ENCODE peak calls at places on chromosomes 2 and 18, in eight cellular contexts. V is GM23248, F is heart right ventricle, H is breast epithelium, G is IMR-90, Y is Panc1, J is fibroblast of lung, R is mesenchymal stem cell. X is an unnamed sample.

GRCh38 chr2:144460981-144461766 is 58.7 kb downstream of the ZEB2 start:
- DNase-seq in V (peak), F (peak), H (no peak), G (peak), Y (no peak), J (peak), R (no peak), X (no peak)

GRCh38 chr2:102190425-102191107 is 3.7 kb downstream of the IL1RL2 start:
- DNase-seq in V (no peak), F (no peak), H (no peak), G (no peak), Y (no peak), J (no peak), R (no peak), X (no peak)

GRCh38 chr18:3649135-3649558 is 199.2 kb downstream of the TGIF1 start:
- DNase-seq in V (no peak), F (no peak), H (no peak), G (peak), Y (no peak), J (peak), R (peak), X (no peak)

GRCh38 chr18:79403723-79404566 is 8.2 kb downstream of the NFATC1 start:
- DNase-seq in V (peak), F (no peak), H (no peak), G (no peak), Y (no peak), J (no peak), R (no peak), X (peak)

GRCh38 chr2:120509991-120510735 is 164.2 kb downstream of the INHBB start:
- DNase-seq in V (no peak), F (no peak), H (peak), G (no peak), Y (no peak), J (no peak), R (no peak), X (peak)

GRCh38 chr2:191432121-191432520 is 186.9 kb downstream of the MYO1B start:
- DNase-seq in V (no peak), F (no peak), H (no peak), G (peak), Y (no peak), J (no peak), R (no peak), X (no peak)

GRCh38 chr2:7992612-7993596 is 689.0 kb upstream of the ID2 start:
- DNase-seq in V (peak), F (no peak), H (no peak), G (peak), Y (no peak), J (no peak), R (peak), X (no peak)

GRCh38 chr2:219003267-219003634 is 10.0 kb upstream of the CRYBA2 start:
- DNase-seq in V (no peak), F (no peak), H (no peak), G (no peak), Y (no peak), J (no peak), R (no peak), X (no peak)

GRCh38 chr18:47745227-47745626 is 185.2 kb downstream of the SMAD2 start:
- DNase-seq in V (no peak), F (no peak), H (no peak), G (no peak), Y (no peak), J (no peak), R (no peak), X (no peak)

GRCh38 chr2:178256382-178257053 is 62.2 kb downstream of the OSBPL6 start:
- DNase-seq in V (no peak), F (no peak), H (no peak), G (peak), Y (no peak), J (no peak), R (no peak), X (no peak)

GRCh38 chr2:104768694-104769093 is 85.2 kb upstream of the POU3F3 start:
- DNase-seq in V (peak), F (no peak), H (no peak), G (no peak), Y (no peak), J (no peak), R (no peak), X (no peak)

GRCh38 chr2:237452846-237453245 is 34.2 kb upstream of the MLPH start:
- DNase-seq in V (peak), F (no peak), H (no peak), G (peak), Y (no peak), J (peak), R (no peak), X (no peak)

GRCh38 chr2:207635468-207636200 is 10.4 kb upstream of the METTL21A start:
- DNase-seq in V (peak), F (no peak), H (no peak), G (peak), Y (no peak), J (no peak), R (peak), X (no peak)

GRCh38 chr2:207600211-207600610 is 25.0 kb downstream of the METTL21A start:
- DNase-seq in V (peak), F (no peak), H (no peak), G (peak), Y (no peak), J (no peak), R (no peak), X (no peak)

GRCh38 chr2:11873766-11874165 is 127.3 kb downstream of the LPIN1 start:
- DNase-seq in V (peak), F (no peak), H (no peak), G (peak), Y (no peak), J (peak), R (peak), X (no peak)

GRCh38 chr18:62069556-62069955 is 117.3 kb downstream of the PIGN start:
- DNase-seq in V (no peak), F (no peak), H (no peak), G (peak), Y (no peak), J (peak), R (peak), X (no peak)

GRCh38 chr2:120245933-120246332 is 6.7 kb upstream of the RALB start:
- DNase-seq in V (no peak), F (no peak), H (no peak), G (no peak), Y (no peak), J (no peak), R (no peak), X (no peak)

GRCh38 chr2:10820562-10820961 is 8.0 kb upstream of the PDIA6 start:
- DNase-seq in V (no peak), F (no peak), H (no peak), G (no peak), Y (no peak), J (no peak), R (no peak), X (peak)

GRCh38 chr2:127419448-127420038 is 1.3 kb downstream of the PROC start:
- DNase-seq in V (no peak), F (no peak), H (no peak), G (no peak), Y (no peak), J (no peak), R (no peak), X (no peak)

GRCh38 chr18:36454848-36455458 is 157.4 kb downstream of the FHOD3 start:
- DNase-seq in V (no peak), F (no peak), H (no peak), G (no peak), Y (no peak), J (no peak), R (no peak), X (no peak)

GRCh38 chr2:660477-661214 is 16.6 kb downstream of the TMEM18 start:
- DNase-seq in V (no peak), F (no peak), H (no peak), G (no peak), Y (no peak), J (no peak), R (no peak), X (peak)

GRCh38 chr2:8315766-8316165 is 366.1 kb upstream of the ID2 start:
- DNase-seq in V (peak), F (no peak), H (no peak), G (peak), Y (no peak), J (peak), R (peak), X (no peak)

GRCh38 chr2:21268197-21268870 is 144.6 kb downstream of the TDRD15 start:
- DNase-seq in V (no peak), F (peak), H (no peak), G (no peak), Y (no peak), J (no peak), R (peak), X (no peak)

GRCh38 chr2:218883491-218884490 is 3.1 kb downstream of the WNT10A start:
- DNase-seq in V (peak), F (no peak), H (no peak), G (no peak), Y (no peak), J (no peak), R (no peak), X (no peak)

GRCh38 chr18:36366994-36367839 is 69.7 kb downstream of the FHOD3 start:
- DNase-seq in V (no peak), F (peak), H (no peak), G (no peak), Y (no peak), J (no peak), R (no peak), X (no peak)

GRCh38 chr2:190607657-190608357 is 41.1 kb upstream of the NAB1 start:
- DNase-seq in V (no peak), F (no peak), H (no peak), G (peak), Y (peak), J (peak), R (no peak), X (no peak)

GRCh38 chr2:165508927-165509326 is 39.4 kb downstream of the CSRNP3 start:
- DNase-seq in V (no peak), F (no peak), H (no peak), G (no peak), Y (no peak), J (no peak), R (no peak), X (no peak)

GRCh38 chr2:120465989-120466703 is 120.2 kb downstream of the INHBB start:
- DNase-seq in V (no peak), F (no peak), H (no peak), G (no peak), Y (no peak), J (no peak), R (no peak), X (peak)

GRCh38 chr18:25229080-25229479 is 122.9 kb downstream of the ZNF521 start:
- DNase-seq in V (peak), F (peak), H (no peak), G (peak), Y (no peak), J (peak), R (peak), X (no peak)

GRCh38 chr18:37551846-37552245 is 13.8 kb downstream of the CELF4 start:
- DNase-seq in V (no peak), F (no peak), H (no peak), G (no peak), Y (no peak), J (no peak), R (no peak), X (no peak)

GRCh38 chr2:179899666-179900065 is 38.3 kb upstream of the ZNF385B start:
- DNase-seq in V (no peak), F (no peak), H (no peak), G (no peak), Y (no peak), J (no peak), R (no peak), X (no peak)

GRCh38 chr2:231099918-231100317 is 24.9 kb downstream of the HTR2B start:
- DNase-seq in V (no peak), F (no peak), H (no peak), G (no peak), Y (no peak), J (no peak), R (no peak), X (no peak)

GRCh38 chr2:138071720-138072719 is 107.7 kb downstream of the HNMT start:
- DNase-seq in V (no peak), F (no peak), H (no peak), G (peak), Y (no peak), J (peak), R (peak), X (no peak)

GRCh38 chr2:35522434-35522833 is 833.1 kb upstream of the CRIM1 start:
- DNase-seq in V (no peak), F (no peak), H (no peak), G (no peak), Y (no peak), J (no peak), R (no peak), X (no peak)

GRCh38 chr2:147713349-147713748 is 131.5 kb upstream of the ACVR2A start:
- DNase-seq in V (no peak), F (no peak), H (no peak), G (no peak), Y (no peak), J (no peak), R (no peak), X (no peak)

GRCh38 chr2:37243435-37243834 is 12.0 kb downstream of the NDUFAF7 start:
- DNase-seq in V (no peak), F (no peak), H (no peak), G (no peak), Y (no peak), J (no peak), R (no peak), X (no peak)

GRCh38 chr18:69357590-69357989 is 43.1 kb upstream of the DOK6 start:
- DNase-seq in V (no peak), F (no peak), H (no peak), G (no peak), Y (no peak), J (no peak), R (no peak), X (no peak)

GRCh38 chr2:64654993-64655666 is 1.4 kb upstream of the SERTAD2 start:
- DNase-seq in V (peak), F (no peak), H (no peak), G (no peak), Y (no peak), J (no peak), R (peak), X (no peak)

DNA sequence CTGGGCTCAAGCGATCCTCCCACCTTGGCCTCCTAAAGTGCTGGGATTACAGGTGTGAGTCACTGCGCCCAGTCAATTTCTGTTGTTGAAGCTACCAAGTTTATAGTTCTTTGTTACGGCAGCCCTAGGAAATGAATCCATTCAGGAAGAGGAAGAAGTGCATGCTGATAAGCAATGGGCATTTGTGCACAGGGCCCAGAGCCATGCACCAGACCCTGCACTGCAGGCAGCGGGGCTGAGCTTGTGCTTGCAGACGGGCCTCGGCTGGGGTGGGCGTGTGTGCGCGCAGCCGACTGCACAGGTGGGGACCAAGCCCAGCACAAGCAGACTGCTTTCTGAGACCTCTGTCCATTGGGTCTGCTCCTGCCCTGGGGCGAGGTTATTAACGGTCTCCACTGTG is 144.6 kb downstream of the CABLES1 start:
- DNase-seq in V (no peak), F (no peak), H (no peak), G (no peak), Y (no peak), J (no peak), R (no peak), X (no peak)
- H3K4me3 ChIP-seq in V (no peak), F (no peak), H (no peak), G (no peak), Y (no peak), J (no peak), R (no peak), X (no peak)

GRCh38 chr2:150522269-150522668 is 34.8 kb upstream of the RND3 start:
- DNase-seq in V (no peak), F (no peak), H (no peak), G (no peak), Y (no peak), J (no peak), R (no peak), X (no peak)

GRCh38 chr2:150526006-150526405 is 38.5 kb upstream of the RND3 start:
- DNase-seq in V (no peak), F (no peak), H (no peak), G (no peak), Y (no peak), J (no peak), R (no peak), X (no peak)

GRCh38 chr2:150517951-150518680 is 30.6 kb upstream of the RND3 start:
- DNase-seq in V (peak), F (no peak), H (no peak), G (peak), Y (no peak), J (peak), R (peak), X (no peak)

GRCh38 chr2:150520887-150521664 is 33.6 kb upstream of the RND3 start:
- DNase-seq in V (peak), F (no peak), H (no peak), G (peak), Y (no peak), J (peak), R (peak), X (no peak)

GRCh38 chr2:150520088-150520487 is 32.6 kb upstream of the RND3 start:
- DNase-seq in V (no peak), F (no peak), H (no peak), G (no peak), Y (no peak), J (no peak), R (no peak), X (no peak)
- H3K27ac ChIP-seq in V (no peak), F (no peak), H (no peak), G (no peak), Y (no peak), J (peak), R (no peak), X (no peak)

GRCh38 chr2:24317491-24317920 is 42.8 kb downstream of the ITSN2 start:
- DNase-seq in V (no peak), F (peak), H (no peak), G (peak), Y (no peak), J (peak), R (peak), X (peak)

GRCh38 chr2:24313744-24314632 is 46.3 kb downstream of the ITSN2 start:
- DNase-seq in V (peak), F (no peak), H (no peak), G (peak), Y (no peak), J (no peak), R (no peak), X (no peak)

DNA sequence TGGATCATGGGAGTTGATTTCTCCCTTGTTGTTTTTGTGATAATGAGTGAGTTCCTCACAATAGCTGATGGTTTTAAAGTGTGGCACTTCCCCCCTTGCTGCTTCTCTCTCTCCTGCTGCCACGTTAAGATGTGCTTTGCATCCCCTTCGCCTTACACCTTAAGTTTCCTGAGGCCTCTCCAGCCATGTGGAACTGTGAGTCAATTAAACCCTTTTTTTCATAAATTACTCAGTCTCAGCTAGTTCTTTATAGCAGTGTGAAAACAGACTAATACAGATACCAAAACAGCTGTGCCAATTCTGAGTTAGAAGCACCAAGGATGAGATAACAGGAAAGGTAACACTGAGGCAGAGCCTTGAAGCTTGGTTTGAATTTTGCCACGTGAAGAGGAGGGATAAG is 44.7 kb downstream of the ITSN2 start:
- DNase-seq in V (no peak), F (no peak), H (no peak), G (no peak), Y (no peak), J (no peak), R (no peak), X (no peak)
- H3K4me3 ChIP-seq in V (no peak), F (no peak), H (no peak), G (no peak), Y (no peak), J (no peak), R (no peak), X (no peak)

GRCh38 chr2:67260348-67261277 is 136.5 kb upstream of the ETAA1 start:
- DNase-seq in V (peak), F (peak), H (no peak), G (peak), Y (peak), J (peak), R (peak), X (peak)

GRCh38 chr2:67255933-67256615 is 141.1 kb upstream of the ETAA1 start:
- DNase-seq in V (peak), F (no peak), H (no peak), G (peak), Y (no peak), J (peak), R (peak), X (no peak)

GRCh38 chr2:67256892-67257291 is 140.2 kb upstream of the ETAA1 start:
- DNase-seq in V (peak), F (no peak), H (no peak), G (peak), Y (no peak), J (peak), R (peak), X (no peak)

GRCh38 chr2:67259581-67260347 is 137.4 kb upstream of the ETAA1 start:
- DNase-seq in V (peak), F (peak), H (no peak), G (peak), Y (peak), J (peak), R (peak), X (no peak)
- H3K27ac ChIP-seq in V (peak), F (peak), H (no peak), G (peak), Y (no peak), J (peak), R (peak), X (no peak)

DNA sequence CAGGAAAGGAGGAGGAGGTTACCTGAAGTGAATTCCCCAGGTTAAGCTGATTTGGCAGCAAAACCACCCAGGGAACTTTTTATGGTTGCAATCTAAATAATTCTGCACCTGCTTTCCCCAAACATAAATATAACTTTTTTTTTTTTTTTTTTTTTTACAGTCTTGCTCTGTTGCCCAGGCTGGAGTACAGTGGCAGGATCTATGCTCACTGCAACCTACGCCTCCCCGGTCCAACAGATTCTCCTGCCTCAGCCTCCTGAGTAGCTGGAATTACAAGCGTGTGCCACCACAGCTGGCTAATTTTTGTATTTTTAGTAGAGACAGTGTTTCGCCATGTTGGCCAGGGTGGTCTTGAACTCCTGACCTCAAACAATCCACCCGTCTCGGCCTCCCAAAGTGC is 16.1 kb upstream of the PPP1CB start:
- DNase-seq in V (no peak), F (no peak), H (no peak), G (no peak), Y (no peak), J (no peak), R (no peak), X (no peak)
- H3K4me3 ChIP-seq in V (no peak), F (peak), H (peak), G (no peak), Y (no peak), J (no peak), R (no peak), X (no peak)

DNA sequence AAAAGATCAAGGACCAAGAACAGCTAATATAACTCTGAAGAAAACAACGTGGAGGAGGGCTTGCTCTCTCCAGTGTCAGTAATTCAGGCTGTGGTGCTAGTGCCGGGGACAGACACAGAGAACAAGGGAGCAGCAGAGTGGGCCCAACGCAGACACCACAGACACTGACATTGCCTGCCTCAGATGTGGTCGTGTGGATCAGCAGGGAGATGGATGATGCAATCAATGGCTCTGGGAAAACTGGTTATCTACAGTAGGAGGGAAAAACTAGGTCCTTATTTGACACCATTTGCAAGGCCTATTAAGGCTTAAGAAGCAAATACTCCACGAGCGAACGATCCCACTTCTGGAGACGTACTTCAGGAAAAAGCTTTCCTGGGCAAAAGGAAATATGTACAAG is 36.1 kb downstream of the HDLBP start:
- DNase-seq in V (peak), F (no peak), H (no peak), G (peak), Y (no peak), J (peak), R (peak), X (peak)
- H3K27ac ChIP-seq in V (no peak), F (no peak), H (no peak), G (peak), Y (peak), J (no peak), R (no peak), X (no peak)

GRCh38 chr2:38345323-38346038 is 31.6 kb downstream of the ATL2 start:
- DNase-seq in V (no peak), F (no peak), H (no peak), G (no peak), Y (no peak), J (no peak), R (no peak), X (no peak)

GRCh38 chr2:38343212-38343611 is 33.9 kb downstream of the ATL2 start:
- DNase-seq in V (no peak), F (no peak), H (no peak), G (no peak), Y (no peak), J (no peak), R (no peak), X (no peak)

GRCh38 chr2:38344813-38345212 is 32.3 kb downstream of the ATL2 start:
- DNase-seq in V (no peak), F (no peak), H (no peak), G (no peak), Y (no peak), J (no peak), R (no peak), X (no peak)
- H3K4me3 ChIP-seq in V (no peak), F (no peak), H (no peak), G (no peak), Y (no peak), J (no peak), R (no peak), X (no peak)

X was measured in upper lobe of left lung.